ENCODE peak calls at places on chromosomes 11 and 22, in ten cellular contexts. One of them, this sample, is unnamed.

GRCh38 chr11:106172389-106172991 is 95.0 kb downstream of the AASDHPPT start:
- DNase-seq in mucosa of descending colon: no peak
- DNase-seq in HuH-7: no peak
- DNase-seq in activated CD4-positive, alpha-beta T cell treated with anti-CD3 and anti-CD28 coated beads, Interleukin-2, amount 10 ng/mL, durations not matched to agents 7 days and 5 days: no peak
- DNase-seq in kidney: no peak
- DNase-seq in activated CD8-positive, alpha-beta T cell treated with anti-CD3 and anti-CD28 coated beads for 36 hours: no peak
- DNase-seq in GM19239: no peak
- DNase-seq in activated T-helper 1 cell treated with anti-CD3 and anti-CD28 coated beads, Interleukin-2, amount 50 U/mL, for 16 hours: no peak
- DNase-seq in HL-60: no peak
- DNase-seq in NCI-H748 treated with DMSO at 0.1 percent for 48 hours: peak; percentile 12
- DNase-seq in this sample: no peak

GRCh38 chr22:19886605-19887250 is 32.1 kb upstream of the GNB1L start:
- DNase-seq in mucosa of descending colon: peak; percentile 64
- DNase-seq in HuH-7: no peak
- DNase-seq in activated T-helper 1 cell treated with anti-CD3 and anti-CD28 coated beads, Interleukin-2, amount 50 U/mL, for 16 hours: no peak
- DNase-seq in GM19239: no peak
- DNase-seq in activated CD4-positive, alpha-beta T cell treated with anti-CD3 and anti-CD28 coated beads, Interleukin-2, amount 10 ng/mL, durations not matched to agents 7 days and 5 days: peak; percentile 27
- DNase-seq in activated CD8-positive, alpha-beta T cell treated with anti-CD3 and anti-CD28 coated beads for 36 hours: peak; percentile 57
- DNase-seq in kidney: peak; percentile 67
- DNase-seq in HL-60: peak; percentile 80
- DNase-seq in NCI-H748 treated with DMSO at 0.1 percent for 48 hours: no peak
- DNase-seq in this sample: no peak

GRCh38 chr11:12845739-12846358 is 163.3 kb upstream of the RASSF10 start:
- DNase-seq in activated T-helper 1 cell treated with anti-CD3 and anti-CD28 coated beads, Interleukin-2, amount 50 U/mL, for 16 hours: no peak
- DNase-seq in activated CD8-positive, alpha-beta T cell treated with anti-CD3 and anti-CD28 coated beads for 36 hours: no peak
- DNase-seq in mucosa of descending colon: peak; percentile 62
- DNase-seq in GM19239: no peak
- DNase-seq in NCI-H748 treated with DMSO at 0.1 percent for 48 hours: peak; percentile 94
- DNase-seq in HL-60: no peak
- DNase-seq in HuH-7: peak; percentile 49
- DNase-seq in activated CD4-positive, alpha-beta T cell treated with anti-CD3 and anti-CD28 coated beads, Interleukin-2, amount 10 ng/mL, durations not matched to agents 7 days and 5 days: no peak
- DNase-seq in kidney: no peak
- DNase-seq in this sample: no peak

GRCh38 chr11:82009133-82009532 is 724.5 kb downstream of the FAM181B start:
- DNase-seq in activated T-helper 1 cell treated with anti-CD3 and anti-CD28 coated beads, Interleukin-2, amount 50 U/mL, for 16 hours: no peak
- DNase-seq in NCI-H748 treated with DMSO at 0.1 percent for 48 hours: no peak
- DNase-seq in GM19239: no peak
- DNase-seq in activated CD4-positive, alpha-beta T cell treated with anti-CD3 and anti-CD28 coated beads, Interleukin-2, amount 10 ng/mL, durations not matched to agents 7 days and 5 days: no peak
- DNase-seq in HL-60: no peak
- DNase-seq in kidney: no peak
- DNase-seq in mucosa of descending colon: no peak
- DNase-seq in HuH-7: no peak
- DNase-seq in activated CD8-positive, alpha-beta T cell treated with anti-CD3 and anti-CD28 coated beads for 36 hours: no peak
- DNase-seq in this sample: no peak

GRCh38 chr22:36328635-36329216 is 59.0 kb downstream of the MYH9 start:
- DNase-seq in kidney: peak; percentile 95
- DNase-seq in activated T-helper 1 cell treated with anti-CD3 and anti-CD28 coated beads, Interleukin-2, amount 50 U/mL, for 16 hours: no peak
- DNase-seq in HL-60: peak; percentile 53
- DNase-seq in HuH-7: no peak
- DNase-seq in GM19239: no peak
- DNase-seq in NCI-H748 treated with DMSO at 0.1 percent for 48 hours: no peak
- DNase-seq in activated CD8-positive, alpha-beta T cell treated with anti-CD3 and anti-CD28 coated beads for 36 hours: peak; percentile 77
- DNase-seq in mucosa of descending colon: no peak
- DNase-seq in activated CD4-positive, alpha-beta T cell treated with anti-CD3 and anti-CD28 coated beads, Interleukin-2, amount 10 ng/mL, durations not matched to agents 7 days and 5 days: no peak
- DNase-seq in this sample: no peak

GRCh38 chr22:29907753-29908515 is 25.0 kb downstream of the MTMR3 start:
- DNase-seq in NCI-H748 treated with DMSO at 0.1 percent for 48 hours: no peak
- DNase-seq in kidney: no peak
- DNase-seq in activated CD8-positive, alpha-beta T cell treated with anti-CD3 and anti-CD28 coated beads for 36 hours: peak; percentile 45
- DNase-seq in HL-60: peak; percentile 62
- DNase-seq in mucosa of descending colon: peak; percentile 79
- DNase-seq in activated CD4-positive, alpha-beta T cell treated with anti-CD3 and anti-CD28 coated beads, Interleukin-2, amount 10 ng/mL, durations not matched to agents 7 days and 5 days: no peak
- DNase-seq in HuH-7: peak; percentile 26
- DNase-seq in activated T-helper 1 cell treated with anti-CD3 and anti-CD28 coated beads, Interleukin-2, amount 50 U/mL, for 16 hours: no peak
- DNase-seq in GM19239: no peak
- DNase-seq in this sample: peak; percentile 54

GRCh38 chr22:41939981-41940852 is 6.7 kb downstream of the CENPM start:
- DNase-seq in HuH-7: no peak
- DNase-seq in activated CD8-positive, alpha-beta T cell treated with anti-CD3 and anti-CD28 coated beads for 36 hours: peak; percentile 100
- DNase-seq in activated CD4-positive, alpha-beta T cell treated with anti-CD3 and anti-CD28 coated beads, Interleukin-2, amount 10 ng/mL, durations not matched to agents 7 days and 5 days: peak; percentile 97
- DNase-seq in NCI-H748 treated with DMSO at 0.1 percent for 48 hours: no peak
- DNase-seq in activated T-helper 1 cell treated with anti-CD3 and anti-CD28 coated beads, Interleukin-2, amount 50 U/mL, for 16 hours: peak; percentile 90
- DNase-seq in kidney: peak; percentile 86
- DNase-seq in HL-60: no peak
- DNase-seq in GM19239: no peak
- DNase-seq in mucosa of descending colon: peak; percentile 93
- DNase-seq in this sample: no peak

GRCh38 chr22:21652547-21653545 is 10.7 kb downstream of the SDF2L1 start:
- DNase-seq in activated CD8-positive, alpha-beta T cell treated with anti-CD3 and anti-CD28 coated beads for 36 hours: no peak
- DNase-seq in activated CD4-positive, alpha-beta T cell treated with anti-CD3 and anti-CD28 coated beads, Interleukin-2, amount 10 ng/mL, durations not matched to agents 7 days and 5 days: no peak
- DNase-seq in NCI-H748 treated with DMSO at 0.1 percent for 48 hours: no peak
- DNase-seq in HL-60: no peak
- DNase-seq in kidney: no peak
- DNase-seq in mucosa of descending colon: no peak
- DNase-seq in HuH-7: no peak
- DNase-seq in activated T-helper 1 cell treated with anti-CD3 and anti-CD28 coated beads, Interleukin-2, amount 50 U/mL, for 16 hours: no peak
- DNase-seq in GM19239: no peak
- DNase-seq in this sample: peak; percentile 70

GRCh38 chr11:114060402-114061052 is 1.0 kb downstream of the ZBTB16 start:
- DNase-seq in HL-60: peak; percentile 44
- DNase-seq in mucosa of descending colon: no peak
- DNase-seq in activated CD4-positive, alpha-beta T cell treated with anti-CD3 and anti-CD28 coated beads, Interleukin-2, amount 10 ng/mL, durations not matched to agents 7 days and 5 days: peak; percentile 15
- DNase-seq in GM19239: no peak
- DNase-seq in kidney: peak; percentile 85
- DNase-seq in NCI-H748 treated with DMSO at 0.1 percent for 48 hours: no peak
- DNase-seq in activated T-helper 1 cell treated with anti-CD3 and anti-CD28 coated beads, Interleukin-2, amount 50 U/mL, for 16 hours: no peak
- DNase-seq in activated CD8-positive, alpha-beta T cell treated with anti-CD3 and anti-CD28 coated beads for 36 hours: peak; percentile 35
- DNase-seq in HuH-7: no peak
- DNase-seq in this sample: peak; percentile 41

GRCh38 chr22:25380141-25380747 is 160.8 kb downstream of the CRYBB2 start:
- DNase-seq in activated CD8-positive, alpha-beta T cell treated with anti-CD3 and anti-CD28 coated beads for 36 hours: no peak
- DNase-seq in HuH-7: no peak
- DNase-seq in HL-60: no peak
- DNase-seq in NCI-H748 treated with DMSO at 0.1 percent for 48 hours: no peak
- DNase-seq in activated T-helper 1 cell treated with anti-CD3 and anti-CD28 coated beads, Interleukin-2, amount 50 U/mL, for 16 hours: no peak
- DNase-seq in activated CD4-positive, alpha-beta T cell treated with anti-CD3 and anti-CD28 coated beads, Interleukin-2, amount 10 ng/mL, durations not matched to agents 7 days and 5 days: no peak
- DNase-seq in kidney: no peak
- DNase-seq in GM19239: no peak
- DNase-seq in mucosa of descending colon: no peak
- DNase-seq in this sample: no peak

GRCh38 chr11:63764712-63765631 is 3.6 kb downstream of the ZFTA start:
- DNase-seq in mucosa of descending colon: peak; percentile 68
- DNase-seq in HL-60: no peak
- DNase-seq in NCI-H748 treated with DMSO at 0.1 percent for 48 hours: no peak
- DNase-seq in HuH-7: peak; percentile 73
- DNase-seq in activated T-helper 1 cell treated with anti-CD3 and anti-CD28 coated beads, Interleukin-2, amount 50 U/mL, for 16 hours: no peak
- DNase-seq in activated CD8-positive, alpha-beta T cell treated with anti-CD3 and anti-CD28 coated beads for 36 hours: no peak
- DNase-seq in GM19239: peak; percentile 26
- DNase-seq in activated CD4-positive, alpha-beta T cell treated with anti-CD3 and anti-CD28 coated beads, Interleukin-2, amount 10 ng/mL, durations not matched to agents 7 days and 5 days: no peak
- DNase-seq in kidney: peak; percentile 70
- DNase-seq in this sample: peak; percentile 30

GRCh38 chr11:128036556-128037093 is 550.7 kb downstream of the ETS1 start:
- DNase-seq in HL-60: no peak
- DNase-seq in mucosa of descending colon: no peak
- DNase-seq in activated T-helper 1 cell treated with anti-CD3 and anti-CD28 coated beads, Interleukin-2, amount 50 U/mL, for 16 hours: no peak
- DNase-seq in NCI-H748 treated with DMSO at 0.1 percent for 48 hours: no peak
- DNase-seq in activated CD4-positive, alpha-beta T cell treated with anti-CD3 and anti-CD28 coated beads, Interleukin-2, amount 10 ng/mL, durations not matched to agents 7 days and 5 days: no peak
- DNase-seq in HuH-7: no peak
- DNase-seq in activated CD8-positive, alpha-beta T cell treated with anti-CD3 and anti-CD28 coated beads for 36 hours: peak; percentile 8
- DNase-seq in GM19239: no peak
- DNase-seq in kidney: no peak
- DNase-seq in this sample: no peak

This sample was measured in iPS-NIHi11.